ENCODE peak calls at places on chromosomes 16 and 17, in ten cellular contexts. S is fibroblast of mammary gland; H is fibroblast of gingiva; A is EL; O is GM03348; Q is Kasumi-1; R is AG20443; N is mucosa of descending colon; C is stimulated activated CD8-positive, alpha-beta memory T cell treated with anti-CD3 and anti-CD28 coated beads, Interleukin-2, amount 100 ng/mL, for 48 hours; W is mucosa of gallbladder. F is an unnamed sample.

GRCh38 chr17:59372138-59372751 is 40.8 kb downstream of the YPEL2 start:
- DNase-seq in Q (peak; percentile 72), S (peak; percentile 78), N (peak; percentile 75), C (no peak), R (peak; percentile 84), H (peak; percentile 88), O (peak; percentile 80), W (peak; percentile 60), A (no peak), F (no peak)

GRCh38 chr17:74767111-74767516 is 9.0 kb downstream of the NAT9 start:
- DNase-seq in O (no peak), W (no peak), R (no peak), N (no peak), S (no peak), H (no peak), Q (no peak), A (no peak), C (no peak), F (no peak)

GRCh38 chr17:15883617-15884111 is 61.3 kb upstream of the ADORA2B start:
- DNase-seq in Q (no peak), N (no peak), C (no peak), A (peak; percentile 85), R (peak; percentile 32), O (no peak), H (peak; percentile 51), S (peak; percentile 92), W (no peak), F (no peak)

GRCh38 chr17:76085731-76086366 is 6.9 kb downstream of the ZACN start:
- DNase-seq in N (no peak), C (no peak), S (no peak), O (no peak), H (no peak), W (no peak), Q (no peak), A (no peak), R (peak; percentile 3), F (no peak)

GRCh38 chr17:193841-194806 is 12.7 kb upstream of the DOC2B start:
- DNase-seq in H (no peak), C (no peak), W (peak; percentile 65), N (no peak), Q (no peak), A (no peak), S (no peak), O (no peak), R (no peak), F (no peak)

GRCh38 chr16:52861614-52862022 is 191.1 kb downstream of the CHD9NB start:
- DNase-seq in H (no peak), W (peak; percentile 13), Q (no peak), C (no peak), O (no peak), R (no peak), A (no peak), N (peak; percentile 57), S (peak; percentile 6), F (peak; percentile 27)

GRCh38 chr17:65293584-65294183 is 156.5 kb downstream of the RGS9 start:
- DNase-seq in N (peak; percentile 59), S (no peak), C (no peak), H (no peak), O (no peak), A (no peak), Q (no peak), R (no peak), W (no peak), F (no peak)

GRCh38 chr16:22945361-22945760 is 131.4 kb downstream of the HS3ST2 start:
- DNase-seq in S (peak; percentile 18), N (no peak), A (no peak), H (no peak), R (no peak), W (no peak), Q (no peak), O (no peak), C (no peak), F (no peak)

GRCh38 chr17:35898283-35899070 is 18.3 kb upstream of the CCL5 start:
- DNase-seq in R (no peak), C (no peak), H (no peak), W (peak; percentile 75), S (no peak), O (no peak), N (peak; percentile 54), A (no peak), Q (peak; percentile 17), F (no peak)

GRCh38 chr16:82580293-82580900 is 46.4 kb upstream of the CDH13 start:
- DNase-seq in R (peak; percentile 39), S (peak; percentile 18), W (peak; percentile 43), O (peak; percentile 35), C (no peak), H (no peak), A (peak; percentile 9), N (peak; percentile 54), Q (no peak), F (peak; percentile 21)

GRCh38 chr17:31627960-31628359 is 231.1 kb downstream of the COPRS start:
- DNase-seq in N (no peak), W (no peak), H (peak; percentile 55), C (no peak), Q (no peak), A (peak; percentile 91), S (peak; percentile 84), O (peak; percentile 34), R (no peak), F (no peak)

GRCh38 chr17:42304187-42305030 is 16.1 kb downstream of the STAT5A start:
- DNase-seq in R (no peak), Q (no peak), N (no peak), A (no peak), W (no peak), O (no peak), H (no peak), S (no peak), C (no peak), F (no peak)

GRCh38 chr16:89775223-89775622 is 41.2 kb downstream of the FANCA start:
- DNase-seq in H (no peak), R (no peak), Q (no peak), O (no peak), A (no peak), W (no peak), C (no peak), S (no peak), N (no peak), F (no peak)